ENCODE peak calls at places on chromosomes 13 and 19, in seven cellular contexts. W is occipital lobe; Z is stimulated activated CD8-positive, alpha-beta memory T cell treated with anti-CD3 and anti-CD28 coated beads, Interleukin-4, amount 100 ng/mL, for 24 hours; A is H54; U is fibroblast of lung; Y is NCI-H446 treated with DMSO at 0.1 percent for 48 hours; Q is epithelial cell of prostate. G is an unnamed sample.

GRCh38 chr13:102863590-102863989 is 17.8 kb downstream of the ERCC5 start:
- DNase-seq in Z (no peak), W (no peak), A (no peak), Y (no peak), Q (no peak), U (no peak), G (no peak)

GRCh38 chr13:89678722-89679121 is 1668.8 kb upstream of the MIR17HG start:
- DNase-seq in Q (no peak), W (no peak), A (no peak), Z (no peak), U (no peak), Y (no peak), G (no peak)

GRCh38 chr19:16326401-16327130 is 1.9 kb downstream of the KLF2 start:
- DNase-seq in Q (no peak), W (no peak), U (peak), Y (no peak), Z (no peak), A (no peak), G (no peak)

GRCh38 chr19:52963229-52963760 is 614 bp upstream of the ZNF816 start:
- DNase-seq in Q (no peak), Y (no peak), A (peak), U (no peak), Z (no peak), W (no peak), G (no peak)

GRCh38 chr13:58134525-58134924 is 503.0 kb downstream of the PCDH17 start:
- DNase-seq in U (no peak), Z (no peak), Q (no peak), W (no peak), A (no peak), Y (no peak), G (no peak)

GRCh38 chr13:46641274-46642081 is 88.5 kb downstream of the LRCH1 start:
- DNase-seq in A (no peak), Y (no peak), Z (no peak), Q (no peak), U (peak), W (peak), G (no peak)

GRCh38 chr13:46905249-46905648 is 8.4 kb upstream of the HTR2A start:
- DNase-seq in U (no peak), W (no peak), Z (no peak), Y (no peak), Q (no peak), A (no peak), G (peak)

GRCh38 chr19:31567776-31568175 is 218.5 kb upstream of the TSHZ3 start:
- DNase-seq in A (no peak), Y (no peak), Z (no peak), U (no peak), W (no peak), Q (no peak), G (no peak)

GRCh38 chr19:16754207-16754806 is 34.7 kb downstream of the NWD1 start:
- DNase-seq in W (no peak), Q (no peak), U (no peak), Y (no peak), Z (no peak), A (no peak), G (no peak)

GRCh38 chr13:73673931-73674330 is 460.3 kb downstream of the KLF12 start:
- DNase-seq in Z (no peak), U (no peak), Y (no peak), A (no peak), W (no peak), Q (no peak), G (no peak)